ENCODE peak calls at places on chromosomes 16 and 17, in four cellular contexts. One of them, this sample, is unnamed.
A peak's percentile ranks its signal among the peaks of the same experiment; 100 is the strongest.

GRCh38 chr17:76445697-76446448 is 7.1 kb downstream of the UBE2O start:
- DNase-seq in adrenal gland: peak; percentile 30
- DNase-seq in A549: no peak
- DNase-seq in gastrocnemius medialis: no peak
- DNase-seq in this sample: no peak

GRCh38 chr16:47986031-47986430 is 169.8 kb downstream of the ABCC12 start:
- DNase-seq in adrenal gland: no peak
- DNase-seq in A549: no peak
- DNase-seq in gastrocnemius medialis: no peak
- DNase-seq in this sample: no peak

GRCh38 chr16:50747206-50747956 is 5.5 kb downstream of the CYLD start:
- DNase-seq in gastrocnemius medialis: no peak
- DNase-seq in adrenal gland: no peak
- DNase-seq in A549: peak; percentile 22
- DNase-seq in this sample: no peak

GRCh38 chr16:56450275-56450889 is 750 bp downstream of the NUDT21 start:
- DNase-seq in gastrocnemius medialis: no peak
- DNase-seq in A549: peak; percentile 5
- DNase-seq in adrenal gland: no peak
- DNase-seq in this sample: no peak

GRCh38 chr16:84577034-84577803 is 40.7 kb downstream of the COTL1 start:
- DNase-seq in gastrocnemius medialis: no peak
- DNase-seq in adrenal gland: no peak
- DNase-seq in A549: no peak
- DNase-seq in this sample: peak; percentile 56

GRCh38 chr17:1813088-1813487 is 16.6 kb downstream of the SMYD4 start:
- DNase-seq in adrenal gland: no peak
- DNase-seq in A549: no peak
- DNase-seq in gastrocnemius medialis: no peak
- DNase-seq in this sample: no peak

GRCh38 chr17:64216385-64217248 is 46.4 kb downstream of the TEX2 start:
- DNase-seq in adrenal gland: peak; percentile 41
- DNase-seq in A549: no peak
- DNase-seq in gastrocnemius medialis: no peak
- DNase-seq in this sample: peak; percentile 58

GRCh38 chr16:70663524-70664324 is 17.4 kb downstream of the IL34 start:
- DNase-seq in gastrocnemius medialis: peak; percentile 1
- DNase-seq in A549: no peak
- DNase-seq in adrenal gland: no peak
- DNase-seq in this sample: no peak

GRCh38 chr16:25279491-25279890 is 21.8 kb upstream of the ZKSCAN2 start:
- DNase-seq in gastrocnemius medialis: peak; percentile 19
- DNase-seq in adrenal gland: no peak
- DNase-seq in A549: no peak
- DNase-seq in this sample: no peak

GRCh38 chr17:4968166-4968915 is 724 bp upstream of the SPAG7 start:
- DNase-seq in A549: no peak
- DNase-seq in gastrocnemius medialis: no peak
- DNase-seq in adrenal gland: no peak
- DNase-seq in this sample: no peak

DNA sequence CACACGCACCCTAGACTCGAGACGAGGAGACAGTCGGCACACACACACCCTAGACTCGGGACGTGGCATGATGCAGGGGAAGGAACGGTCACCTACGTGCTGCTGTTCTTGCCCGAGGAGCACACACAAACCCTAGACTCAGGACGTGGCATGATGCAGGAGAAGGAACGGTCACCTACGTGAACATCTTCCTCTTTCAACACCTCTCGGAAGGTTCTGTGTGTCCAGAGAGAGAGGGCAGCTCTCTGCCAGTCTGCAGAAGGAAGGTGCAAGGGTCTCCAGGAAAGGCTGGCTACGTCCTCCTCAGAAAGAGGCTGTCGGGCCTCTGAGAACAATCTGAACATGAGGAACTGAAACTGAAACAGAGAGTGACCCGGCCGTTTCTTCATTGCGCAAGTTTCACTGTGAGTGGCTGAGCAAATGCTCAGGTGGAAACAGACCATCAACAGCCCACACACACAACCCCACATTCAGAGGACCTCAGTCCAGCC is 43.4 kb downstream of the ZNF276 start:
- DNase-seq in adrenal gland: peak; percentile 62
- DNase-seq in gastrocnemius medialis: peak; percentile 18
- DNase-seq in A549: no peak
- DNase-seq in this sample: no peak
- TF ChIP-seq POLR2A in adrenal gland: no peak
- TF ChIP-seq POLR2A in gastrocnemius medialis: no peak
- TF ChIP-seq POLR2A in A549: no peak
- TF ChIP-seq POLR2A in this sample: no peak

DNA sequence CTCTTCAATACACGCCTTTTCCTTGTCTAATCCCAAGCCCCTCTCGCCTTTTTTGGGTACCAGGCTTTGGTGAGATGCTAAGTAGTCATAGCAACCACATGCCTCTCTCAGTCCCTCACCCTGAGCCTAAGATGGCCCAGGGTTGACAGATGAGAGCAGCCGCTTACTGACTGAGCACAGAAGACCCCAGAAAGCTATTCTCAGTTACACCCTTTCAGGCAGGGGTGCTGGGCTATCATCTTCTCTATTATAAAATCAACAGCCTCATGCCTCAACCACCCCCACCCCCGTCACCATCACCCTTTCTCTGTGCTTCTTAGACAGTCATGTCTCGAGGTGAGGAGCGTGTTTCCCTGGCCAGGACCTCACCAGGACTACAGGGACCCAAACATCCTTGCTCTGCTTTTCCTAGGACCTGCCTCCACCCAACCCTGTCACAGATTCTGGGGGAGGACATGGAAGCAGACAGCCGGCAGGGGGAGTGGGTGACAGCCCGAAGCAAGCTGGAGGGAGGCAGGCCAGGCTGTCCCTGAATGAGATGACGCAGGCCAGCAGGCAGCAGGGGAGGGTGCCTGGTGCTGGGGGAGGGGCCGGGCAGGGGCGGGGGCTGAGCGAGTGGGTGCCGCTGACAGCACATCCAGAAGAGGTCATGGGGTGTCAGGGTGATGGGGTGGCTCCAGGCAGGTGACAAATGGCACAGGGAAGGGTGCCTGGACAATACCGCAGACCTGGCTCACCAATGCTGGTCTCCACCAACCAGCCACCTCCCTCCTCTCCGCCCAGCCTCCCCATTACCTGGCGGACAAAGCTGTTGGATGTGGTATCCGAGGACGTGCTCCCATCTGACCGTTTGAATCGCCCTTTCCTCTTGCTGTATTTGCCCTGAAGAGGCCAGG is 3.1 kb downstream of the CACNB1 start:
- DNase-seq in A549: peak; percentile 73
- DNase-seq in gastrocnemius medialis: peak; percentile 88
- DNase-seq in adrenal gland: peak; percentile 82
- DNase-seq in this sample: peak; percentile 25
- H3K27ac ChIP-seq in A549: peak overlapping the region; percentile 96
- H3K27ac ChIP-seq in gastrocnemius medialis: peak overlapping the region; percentile 92
- H3K27ac ChIP-seq in adrenal gland: no peak overlapping the region
- H3K27ac ChIP-seq in this sample: no peak overlapping the region

GRCh38 chr17:81865733-81866439 is 5.3 kb downstream of the ARHGDIA start:
- DNase-seq in A549: no peak
- DNase-seq in gastrocnemius medialis: no peak
- DNase-seq in adrenal gland: no peak
- DNase-seq in this sample: peak; percentile 98
- TF ChIP-seq POLR2A in A549: no peak
- TF ChIP-seq POLR2A in gastrocnemius medialis: no peak
- TF ChIP-seq POLR2A in adrenal gland: no peak
- TF ChIP-seq POLR2A in this sample: peak; percentile 76

GRCh38 chr16:28537964-28538732 is 626 bp downstream of the NUPR1 start:
- DNase-seq in gastrocnemius medialis: no peak
- DNase-seq in adrenal gland: peak; percentile 41
- DNase-seq in A549: no peak
- DNase-seq in this sample: peak; percentile 32

GRCh38 chr16:28544998-28545397 is 6.2 kb upstream of the NUPR1 start:
- DNase-seq in gastrocnemius medialis: no peak
- DNase-seq in A549: no peak
- DNase-seq in adrenal gland: no peak
- DNase-seq in this sample: no peak

GRCh38 chr16:28538733-28539596 is at the start of gene NUPR1:
- DNase-seq in adrenal gland: peak; percentile 97
- DNase-seq in A549: peak; percentile 85
- DNase-seq in gastrocnemius medialis: peak; percentile 98
- DNase-seq in this sample: peak; percentile 98

GRCh38 chr16:28546626-28547025 is 7.1 kb upstream of the SGF29 start:
- DNase-seq in gastrocnemius medialis: no peak
- DNase-seq in A549: no peak
- DNase-seq in adrenal gland: no peak
- DNase-seq in this sample: no peak

DNA sequence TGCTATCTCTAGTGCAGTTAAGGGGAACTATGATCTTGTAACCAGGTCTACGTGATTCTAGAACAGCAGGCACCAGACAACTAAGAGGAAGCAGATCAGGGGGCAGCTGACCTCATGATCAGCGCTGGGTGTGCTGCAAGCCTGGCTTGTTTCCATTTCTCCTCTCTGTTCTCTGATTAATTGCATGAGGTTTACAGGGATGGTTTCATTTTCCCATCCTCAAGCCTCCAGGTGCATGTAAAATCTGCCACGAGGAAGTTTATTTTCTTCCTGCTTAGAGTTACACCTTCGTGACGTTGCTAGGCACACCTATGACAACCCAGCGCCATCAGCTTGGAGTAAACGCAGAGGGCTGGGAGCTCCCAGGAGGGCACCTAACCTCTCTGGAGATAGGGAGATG is 4.3 kb upstream of the NUPR1 start:
- DNase-seq in adrenal gland: peak; percentile 51
- DNase-seq in A549: no peak
- DNase-seq in gastrocnemius medialis: peak; percentile 40
- DNase-seq in this sample: peak; percentile 31
- H3K27ac ChIP-seq in adrenal gland: no peak overlapping the region
- H3K27ac ChIP-seq in A549: peak overlapping the region; percentile 9
- H3K27ac ChIP-seq in gastrocnemius medialis: peak overlapping the region; percentile 98
- H3K27ac ChIP-seq in this sample: no peak overlapping the region

GRCh38 chr16:2460916-2461315 is 1.0 kb downstream of the TEDC2 start:
- DNase-seq in gastrocnemius medialis: no peak
- DNase-seq in A549: no peak
- DNase-seq in adrenal gland: no peak
- DNase-seq in this sample: no peak

GRCh38 chr16:2457946-2458345 is 2.0 kb upstream of the TEDC2 start:
- DNase-seq in adrenal gland: no peak
- DNase-seq in A549: no peak
- DNase-seq in gastrocnemius medialis: no peak
- DNase-seq in this sample: no peak

GRCh38 chr16:2458887-2459646 is 842 bp upstream of the TEDC2 start:
- DNase-seq in gastrocnemius medialis: no peak
- DNase-seq in adrenal gland: no peak
- DNase-seq in A549: no peak
- DNase-seq in this sample: no peak

GRCh38 chr16:2460391-2460713 is 443 bp downstream of the TEDC2 start:
- DNase-seq in adrenal gland: no peak
- DNase-seq in gastrocnemius medialis: no peak
- DNase-seq in A549: no peak
- DNase-seq in this sample: no peak

DNA sequence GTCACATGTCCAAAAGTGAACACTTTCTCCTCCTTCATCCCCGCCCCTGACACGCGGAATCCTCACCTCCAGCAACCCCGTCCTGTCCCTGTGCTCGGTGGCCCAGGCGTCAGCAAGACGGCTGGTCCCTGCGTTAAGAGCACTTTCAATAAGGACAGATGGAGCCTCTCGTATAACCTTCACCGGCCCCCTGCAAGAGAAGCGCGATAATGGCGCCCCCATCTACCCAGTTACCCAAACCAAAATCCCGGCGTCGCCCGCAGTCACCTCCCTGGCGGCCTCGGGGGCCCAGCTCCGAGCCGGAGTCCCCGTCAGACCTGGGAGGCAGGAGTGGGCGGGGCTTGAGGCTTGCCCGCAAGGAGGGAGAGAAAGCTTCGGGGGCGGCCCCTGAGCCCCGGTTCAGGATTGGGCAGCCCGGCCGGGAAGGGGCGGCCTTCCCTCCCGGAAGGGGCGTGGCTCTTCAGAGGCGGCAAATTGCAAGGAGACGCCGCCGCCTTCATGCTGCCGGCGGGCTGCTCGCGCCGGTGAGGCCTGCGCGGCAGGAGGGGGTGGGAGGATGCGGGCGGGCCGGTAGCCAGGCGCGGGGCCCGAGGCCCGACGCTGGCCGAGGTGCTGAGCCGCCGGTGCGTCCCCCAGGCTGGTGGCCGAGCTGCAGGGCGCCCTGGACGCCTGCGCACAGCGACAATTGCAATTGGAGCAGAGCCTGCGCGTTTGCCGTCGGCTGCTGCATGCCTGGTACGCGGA is at the start of gene TEDC2:
- DNase-seq in A549: peak; percentile 92
- DNase-seq in gastrocnemius medialis: peak; percentile 90
- DNase-seq in adrenal gland: peak; percentile 98
- DNase-seq in this sample: peak; percentile 98
- TF ChIP-seq POLR2A in A549: peak; percentile 22
- TF ChIP-seq POLR2A in gastrocnemius medialis: no peak
- TF ChIP-seq POLR2A in adrenal gland: no peak
- TF ChIP-seq POLR2A in this sample: no peak

DNA sequence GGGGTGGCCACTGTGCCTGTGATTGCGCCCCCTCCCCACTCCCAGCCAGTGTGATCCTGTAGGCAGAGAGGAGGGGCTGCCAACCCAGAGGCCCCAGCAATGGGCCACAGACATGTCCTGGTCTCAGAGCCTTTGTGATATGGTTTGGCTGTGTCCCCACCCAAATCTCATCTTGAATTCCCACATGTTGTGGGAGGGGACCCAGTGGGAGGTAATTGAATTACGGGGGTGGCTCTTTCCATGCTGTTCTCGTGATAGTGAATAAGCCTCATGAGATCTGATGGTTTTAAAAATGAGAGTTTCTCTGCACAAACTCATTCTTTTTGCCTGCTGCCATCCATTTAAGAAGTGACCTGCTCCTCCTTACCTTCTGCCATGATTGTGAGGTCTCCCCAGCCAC is 56.8 kb upstream of the ZNF469 start:
- DNase-seq in A549: no peak
- DNase-seq in gastrocnemius medialis: no peak
- DNase-seq in adrenal gland: no peak
- DNase-seq in this sample: no peak
- H3K27ac ChIP-seq in A549: peak overlapping the region; percentile 99
- H3K27ac ChIP-seq in gastrocnemius medialis: no peak overlapping the region
- H3K27ac ChIP-seq in adrenal gland: no peak overlapping the region
- H3K27ac ChIP-seq in this sample: no peak overlapping the region

GRCh38 chr17:47675380-47676198 is 18.4 kb upstream of the TBKBP1 start:
- DNase-seq in adrenal gland: peak; percentile 14
- DNase-seq in A549: no peak
- DNase-seq in gastrocnemius medialis: no peak
- DNase-seq in this sample: no peak
- TF ChIP-seq POLR2A in adrenal gland: no peak
- TF ChIP-seq POLR2A in A549: no peak
- TF ChIP-seq POLR2A in gastrocnemius medialis: no peak
- TF ChIP-seq POLR2A in this sample: no peak

GRCh38 chr17:58385359-58385899 is 31.9 kb downstream of the RNF43 start:
- DNase-seq in A549: no peak
- DNase-seq in gastrocnemius medialis: no peak
- DNase-seq in adrenal gland: no peak
- DNase-seq in this sample: no peak
- H3K27ac ChIP-seq in A549: peak overlapping the region; percentile 1
- H3K27ac ChIP-seq in gastrocnemius medialis: no peak overlapping the region
- H3K27ac ChIP-seq in adrenal gland: no peak overlapping the region
- H3K27ac ChIP-seq in this sample: no peak overlapping the region